ENCODE peak calls at places on chromosome 1, in eight cellular contexts. C, X, N, G, E, W, B and Q are unnamed samples.

GRCh38 chr1:15799928-15800835 is 7.3 kb downstream of the UQCRHL start:
- DNase-seq in B (no peak), C (peak; percentile 33), E (no peak), N (peak; percentile 41), W (peak; percentile 94), X (no peak), G (peak; percentile 79), Q (peak; percentile 19)

GRCh38 chr1:226100436-226101347 is 38.2 kb downstream of the H3-3A start:
- DNase-seq in N (peak; percentile 55), C (peak; percentile 66), X (no peak), B (peak; percentile 45), E (no peak), G (no peak), W (peak; percentile 81), Q (peak; percentile 46)

GRCh38 chr1:46479744-46480350 is 9.8 kb upstream of the DMBX1 start:
- DNase-seq in N (no peak), X (no peak), G (no peak), B (no peak), E (no peak), C (no peak), W (no peak), Q (no peak)

GRCh38 chr1:201420608-201421002 is 925 bp downstream of the TNNI1 start:
- DNase-seq in W (no peak), N (no peak), X (no peak), E (no peak), C (no peak), B (no peak), G (no peak), Q (no peak)

GRCh38 chr1:100387209-100387608 is 34.9 kb downstream of the CDC14A start:
- DNase-seq in G (no peak), B (no peak), W (peak; percentile 14), C (no peak), N (peak; percentile 72), X (no peak), E (no peak), Q (peak; percentile 59)

GRCh38 chr1:960371-961131 is at the start of gene KLHL17:
- DNase-seq in B (peak; percentile 83), G (peak; percentile 82), E (no peak), X (peak; percentile 95), N (peak; percentile 62), C (no peak), W (peak; percentile 79), Q (no peak)

GRCh38 chr1:8822383-8823294 is 5.2 kb upstream of the RERE start:
- DNase-seq in W (peak; percentile 90), X (no peak), G (no peak), B (no peak), N (peak; percentile 82), E (peak; percentile 62), C (peak; percentile 90), Q (peak; percentile 78)

GRCh38 chr1:202708456-202709275 is 1.6 kb downstream of the SYT2 start:
- DNase-seq in B (no peak), C (no peak), X (no peak), W (no peak), G (no peak), E (no peak), N (no peak), Q (no peak)

GRCh38 chr1:85490270-85490669 is 25.3 kb upstream of the DDAH1 start:
- DNase-seq in W (no peak), C (no peak), X (no peak), E (no peak), B (no peak), N (no peak), G (no peak), Q (no peak)